ENCODE peak calls at places on chromosomes 6 and 20, in five cellular contexts. One of them, this sample, is unnamed.

GRCh38 chr6:28081486-28081751 is 1.1 kb downstream of the ZNF165 start:
- DNase-seq in stromal cell of bone marrow: no peak
- DNase-seq in stimulated activated CD8-positive, alpha-beta memory T cell treated with anti-CD3 and anti-CD28 coated beads, Interleukin-12 subunit alpha, Interleukin-12 subunit beta, amount 100 ng/mL, for 1 hour: no peak
- DNase-seq in heart right ventricle: no peak
- DNase-seq in T-helper 17 cell: peak; percentile 22
- DNase-seq in this sample: no peak

GRCh38 chr6:157712585-157713295 is 110.3 kb upstream of the SNX9 start:
- DNase-seq in stromal cell of bone marrow: no peak
- DNase-seq in stimulated activated CD8-positive, alpha-beta memory T cell treated with anti-CD3 and anti-CD28 coated beads, Interleukin-12 subunit alpha, Interleukin-12 subunit beta, amount 100 ng/mL, for 1 hour: no peak
- DNase-seq in heart right ventricle: no peak
- DNase-seq in T-helper 17 cell: no peak
- DNase-seq in this sample: no peak

GRCh38 chr6:16760536-16761468 is at the start of gene ATXN1:
- DNase-seq in stromal cell of bone marrow: peak; percentile 43
- DNase-seq in T-helper 17 cell: peak; percentile 24
- DNase-seq in stimulated activated CD8-positive, alpha-beta memory T cell treated with anti-CD3 and anti-CD28 coated beads, Interleukin-12 subunit alpha, Interleukin-12 subunit beta, amount 100 ng/mL, for 1 hour: no peak
- DNase-seq in heart right ventricle: peak; percentile 60
- DNase-seq in this sample: no peak

GRCh38 chr6:18545726-18546125 is 158.6 kb downstream of the RNF144B start:
- DNase-seq in stromal cell of bone marrow: no peak
- DNase-seq in heart right ventricle: no peak
- DNase-seq in T-helper 17 cell: no peak
- DNase-seq in stimulated activated CD8-positive, alpha-beta memory T cell treated with anti-CD3 and anti-CD28 coated beads, Interleukin-12 subunit alpha, Interleukin-12 subunit beta, amount 100 ng/mL, for 1 hour: no peak
- DNase-seq in this sample: no peak

GRCh38 chr20:43949741-43950618 is 35.3 kb downstream of the TOX2 start:
- DNase-seq in stimulated activated CD8-positive, alpha-beta memory T cell treated with anti-CD3 and anti-CD28 coated beads, Interleukin-12 subunit alpha, Interleukin-12 subunit beta, amount 100 ng/mL, for 1 hour: peak; percentile 52
- DNase-seq in T-helper 17 cell: peak; percentile 52
- DNase-seq in stromal cell of bone marrow: no peak
- DNase-seq in heart right ventricle: peak; percentile 35
- DNase-seq in this sample: no peak

GRCh38 chr6:16982827-16983226 is 119.0 kb upstream of the STMND1 start:
- DNase-seq in heart right ventricle: no peak
- DNase-seq in T-helper 17 cell: no peak
- DNase-seq in stromal cell of bone marrow: peak; percentile 60
- DNase-seq in stimulated activated CD8-positive, alpha-beta memory T cell treated with anti-CD3 and anti-CD28 coated beads, Interleukin-12 subunit alpha, Interleukin-12 subunit beta, amount 100 ng/mL, for 1 hour: no peak
- DNase-seq in this sample: no peak

GRCh38 chr6:157317129-157317814 is 6.0 kb downstream of the TMEM242 start:
- DNase-seq in T-helper 17 cell: no peak
- DNase-seq in stimulated activated CD8-positive, alpha-beta memory T cell treated with anti-CD3 and anti-CD28 coated beads, Interleukin-12 subunit alpha, Interleukin-12 subunit beta, amount 100 ng/mL, for 1 hour: no peak
- DNase-seq in stromal cell of bone marrow: peak; percentile 88
- DNase-seq in heart right ventricle: peak; percentile 38
- DNase-seq in this sample: peak; percentile 83

GRCh38 chr6:115796829-115797228 is 263.9 kb downstream of the FRK start:
- DNase-seq in stimulated activated CD8-positive, alpha-beta memory T cell treated with anti-CD3 and anti-CD28 coated beads, Interleukin-12 subunit alpha, Interleukin-12 subunit beta, amount 100 ng/mL, for 1 hour: no peak
- DNase-seq in stromal cell of bone marrow: no peak
- DNase-seq in T-helper 17 cell: no peak
- DNase-seq in heart right ventricle: no peak
- DNase-seq in this sample: no peak

GRCh38 chr6:145454006-145454405 is 281.3 kb downstream of the EPM2A start:
- DNase-seq in stromal cell of bone marrow: no peak
- DNase-seq in heart right ventricle: no peak
- DNase-seq in T-helper 17 cell: no peak
- DNase-seq in stimulated activated CD8-positive, alpha-beta memory T cell treated with anti-CD3 and anti-CD28 coated beads, Interleukin-12 subunit alpha, Interleukin-12 subunit beta, amount 100 ng/mL, for 1 hour: no peak
- DNase-seq in this sample: no peak

GRCh38 chr20:64256282-64256947 is 867 bp downstream of the PCMTD2 start:
- DNase-seq in T-helper 17 cell: no peak
- DNase-seq in stromal cell of bone marrow: no peak
- DNase-seq in heart right ventricle: no peak
- DNase-seq in stimulated activated CD8-positive, alpha-beta memory T cell treated with anti-CD3 and anti-CD28 coated beads, Interleukin-12 subunit alpha, Interleukin-12 subunit beta, amount 100 ng/mL, for 1 hour: no peak
- DNase-seq in this sample: no peak

GRCh38 chr6:7250812-7251211 is 62.2 kb downstream of the SSR1 start:
- DNase-seq in heart right ventricle: no peak
- DNase-seq in stromal cell of bone marrow: no peak
- DNase-seq in T-helper 17 cell: no peak
- DNase-seq in stimulated activated CD8-positive, alpha-beta memory T cell treated with anti-CD3 and anti-CD28 coated beads, Interleukin-12 subunit alpha, Interleukin-12 subunit beta, amount 100 ng/mL, for 1 hour: no peak
- DNase-seq in this sample: no peak

GRCh38 chr6:149924933-149925252 is 2.0 kb upstream of the RAET1G start:
- DNase-seq in T-helper 17 cell: no peak
- DNase-seq in stromal cell of bone marrow: no peak
- DNase-seq in stimulated activated CD8-positive, alpha-beta memory T cell treated with anti-CD3 and anti-CD28 coated beads, Interleukin-12 subunit alpha, Interleukin-12 subunit beta, amount 100 ng/mL, for 1 hour: no peak
- DNase-seq in heart right ventricle: no peak
- DNase-seq in this sample: no peak

GRCh38 chr20:3128585-3128984 is 31.1 kb downstream of the FASTKD5 start:
- DNase-seq in stromal cell of bone marrow: no peak
- DNase-seq in heart right ventricle: no peak
- DNase-seq in stimulated activated CD8-positive, alpha-beta memory T cell treated with anti-CD3 and anti-CD28 coated beads, Interleukin-12 subunit alpha, Interleukin-12 subunit beta, amount 100 ng/mL, for 1 hour: no peak
- DNase-seq in T-helper 17 cell: no peak
- DNase-seq in this sample: no peak

GRCh38 chr6:14272111-14273085 is 154.8 kb downstream of the CD83 start:
- DNase-seq in stimulated activated CD8-positive, alpha-beta memory T cell treated with anti-CD3 and anti-CD28 coated beads, Interleukin-12 subunit alpha, Interleukin-12 subunit beta, amount 100 ng/mL, for 1 hour: no peak
- DNase-seq in heart right ventricle: no peak
- DNase-seq in T-helper 17 cell: no peak
- DNase-seq in stromal cell of bone marrow: no peak
- DNase-seq in this sample: no peak

GRCh38 chr20:50029697-50030428 is 47.1 kb downstream of the SNAI1 start:
- DNase-seq in heart right ventricle: peak; percentile 55
- DNase-seq in T-helper 17 cell: no peak
- DNase-seq in stromal cell of bone marrow: peak; percentile 96
- DNase-seq in stimulated activated CD8-positive, alpha-beta memory T cell treated with anti-CD3 and anti-CD28 coated beads, Interleukin-12 subunit alpha, Interleukin-12 subunit beta, amount 100 ng/mL, for 1 hour: no peak
- DNase-seq in this sample: no peak

GRCh38 chr20:36099106-36099505 is 55.4 kb upstream of the EPB41L1 start:
- DNase-seq in heart right ventricle: no peak
- DNase-seq in stromal cell of bone marrow: no peak
- DNase-seq in T-helper 17 cell: no peak
- DNase-seq in stimulated activated CD8-positive, alpha-beta memory T cell treated with anti-CD3 and anti-CD28 coated beads, Interleukin-12 subunit alpha, Interleukin-12 subunit beta, amount 100 ng/mL, for 1 hour: no peak
- DNase-seq in this sample: no peak